ENCODE peak calls at places on chromosomes 16 and 17, in four cellular contexts. T is IMR-90, X is K562, M is keratinocyte. A is an unnamed sample.

GRCh38 chr17:76793775-76794174 is 55.9 kb downstream of the MFSD11 start:
- DNase-seq in M (no peak), T (peak; percentile 23), X (peak; percentile 75), A (peak; percentile 26)

GRCh38 chr17:61646482-61646881 is 55.5 kb upstream of the NACA2 start:
- DNase-seq in X (no peak), M (no peak), T (no peak), A (no peak)

GRCh38 chr16:3129137-3130131 is 5.4 kb upstream of the ZNF213 start:
- DNase-seq in M (no peak), T (peak; percentile 86), X (peak; percentile 91), A (peak; percentile 80)

GRCh38 chr17:82134101-82134500 is 36.1 kb upstream of the FASN start:
- DNase-seq in M (no peak), T (no peak), X (no peak), A (no peak)

GRCh38 chr16:20918486-20919239 is 18.1 kb downstream of the LYRM1 start:
- DNase-seq in X (peak; percentile 86), M (no peak), T (peak; percentile 35), A (no peak)

GRCh38 chr17:56141046-56141839 is 12.0 kb upstream of the ANKFN1 start:
- DNase-seq in M (no peak), T (peak; percentile 45), X (no peak), A (no peak)

GRCh38 chr16:19523184-19523558 is 571 bp upstream of the CCP110 start:
- DNase-seq in T (no peak), X (no peak), M (no peak), A (no peak)

GRCh38 chr17:28426081-28426519 is 20.1 kb upstream of the SLC46A1 start:
- DNase-seq in M (no peak), X (peak; percentile 63), T (no peak), A (no peak)

GRCh38 chr16:29708917-29709600 is 30.1 kb downstream of the QPRT start:
- DNase-seq in X (no peak), M (no peak), T (no peak), A (no peak)

GRCh38 chr16:83689385-83689831 is 118.4 kb upstream of the HSBP1 start:
- DNase-seq in T (peak; percentile 94), M (peak; percentile 38), X (no peak), A (peak; percentile 3)

GRCh38 chr17:46968224-46968834 is 10.7 kb downstream of the RPRML start:
- DNase-seq in M (no peak), T (peak; percentile 33), X (no peak), A (no peak)

GRCh38 chr17:45341389-45342158 is 24.8 kb upstream of the MAP3K14 start:
- DNase-seq in X (peak; percentile 86), M (peak; percentile 28), T (peak; percentile 85), A (peak; percentile 82)

GRCh38 chr16:72467157-72467759 is 295.3 kb upstream of the PMFBP1 start:
- DNase-seq in T (peak; percentile 60), X (peak; percentile 30), M (peak; percentile 2), A (peak; percentile 72)

GRCh38 chr17:71921726-71922320 is 199.0 kb upstream of the SOX9 start:
- DNase-seq in X (no peak), T (no peak), M (peak; percentile 56), A (no peak)

GRCh38 chr17:40017422-40018080 is 2.3 kb downstream of the CSF3 start:
- DNase-seq in M (no peak), T (no peak), X (no peak), A (no peak)

GRCh38 chr17:40015998-40016691 is 905 bp downstream of the CSF3 start:
- DNase-seq in M (no peak), T (no peak), X (no peak), A (no peak)

GRCh38 chr17:40014375-40014980 is 762 bp upstream of the CSF3 start:
- DNase-seq in T (no peak), M (no peak), X (no peak), A (peak; percentile 71)

GRCh38 chr17:40016692-40017000 is 1.4 kb downstream of the CSF3 start:
- DNase-seq in X (no peak), M (no peak), T (no peak), A (no peak)

DNA sequence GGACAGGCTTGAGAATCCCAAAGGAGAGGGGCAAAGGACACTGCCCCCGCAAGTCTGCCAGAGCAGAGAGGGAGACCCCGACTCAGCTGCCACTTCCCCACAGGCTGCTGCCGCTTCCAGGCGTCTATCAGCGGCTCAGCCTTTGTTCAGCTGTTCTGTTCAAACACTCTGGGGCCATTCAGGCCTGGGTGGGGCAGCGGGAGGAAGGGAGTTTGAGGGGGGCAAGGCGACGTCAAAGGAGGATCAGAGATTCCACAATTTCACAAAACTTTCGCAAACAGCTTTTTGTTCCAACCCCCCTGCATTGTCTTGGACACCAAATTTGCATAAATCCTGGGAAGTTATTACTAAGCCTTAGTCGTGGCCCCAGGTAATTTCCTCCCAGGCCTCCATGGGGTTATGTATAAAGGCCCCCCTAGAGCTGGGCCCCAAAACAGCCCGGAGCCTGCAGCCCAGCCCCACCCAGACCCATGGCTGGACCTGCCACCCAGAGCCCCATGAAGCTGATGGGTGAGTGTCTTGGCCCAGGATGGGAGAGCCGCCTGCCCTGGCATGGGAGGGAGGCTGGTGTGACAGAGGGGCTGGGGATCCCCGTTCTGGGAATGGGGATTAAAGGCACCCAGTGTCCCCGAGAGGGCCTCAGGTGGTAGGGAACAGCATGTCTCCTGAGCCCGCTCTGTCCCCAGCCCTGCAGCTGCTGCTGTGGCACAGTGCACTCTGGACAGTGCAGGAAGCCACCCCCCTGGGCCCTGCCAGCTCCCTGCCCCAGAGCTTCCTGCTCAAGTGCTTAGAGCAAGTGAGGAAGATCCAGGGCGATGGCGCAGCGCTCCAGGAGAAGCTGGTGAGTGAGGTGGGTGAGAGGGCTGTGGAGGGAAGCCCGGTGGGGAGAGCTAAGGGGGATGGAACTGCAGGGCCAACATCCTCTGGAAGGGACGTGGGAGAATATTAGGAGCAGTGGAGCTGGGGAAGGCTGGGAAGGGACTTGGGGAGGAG is at the start of gene CSF3:
- DNase-seq in X (no peak), T (no peak), M (no peak), A (peak; percentile 31)
- H3K9me1 ChIP-seq in X (no peaks in the 10 kb centered on the region), T (no peaks in the 10 kb centered on the region), M (no peaks in the 10 kb centered on the region), A (no peaks in the 10 kb centered on the region)

GRCh38 chr17:49388692-49389513 is 25.8 kb downstream of the PHB1 start:
- DNase-seq in M (no peak), T (peak; percentile 28), X (no peak), A (no peak)
- H3K27ac ChIP-seq in M (no peak overlapping the region), T (no peak overlapping the region), X (no peak overlapping the region), A (no peak overlapping the region)

GRCh38 chr17:63071797-63072196 is 105.8 kb downstream of the TANC2 start:
- DNase-seq in X (no peak), M (no peak), T (no peak), A (no peak)

GRCh38 chr17:63066158-63066808 is 100.2 kb downstream of the TANC2 start:
- DNase-seq in X (no peak), T (no peak), M (no peak), A (no peak)

GRCh38 chr17:63069245-63069644 is 103.2 kb downstream of the TANC2 start:
- DNase-seq in M (no peak), T (no peak), X (no peak), A (no peak)

GRCh38 chr17:63075969-63076368 is 109.9 kb downstream of the TANC2 start:
- DNase-seq in T (peak; percentile 8), X (no peak), M (no peak), A (no peak)

GRCh38 chr17:63070031-63070430 is 104.0 kb downstream of the TANC2 start:
- DNase-seq in X (no peak), T (peak; percentile 29), M (no peak), A (no peak)
- H3K9me1 ChIP-seq in X (no peaks in the 10 kb centered on the region), T (peaks cover 5% of the 10 kb centered on the region), M (no peaks in the 10 kb centered on the region), A (peaks cover 2% of the 10 kb centered on the region)

GRCh38 chr16:4533490-4533889 is 5.1 kb downstream of the CDIP1 start:
- DNase-seq in X (no peak), M (no peak), T (no peak), A (no peak)
- H3K27ac ChIP-seq in X (no peak overlapping the region), M (no peak overlapping the region), T (no peak overlapping the region), A (no peak overlapping the region)

GRCh38 chr16:1981972-1982574 is 804 bp upstream of the NOXO1 start:
- DNase-seq in T (no peak), X (no peak), M (no peak), A (no peak)
- H3K9me1 ChIP-seq in T (peaks cover 9% of the 10 kb centered on the region), X (no peaks in the 10 kb centered on the region), M (peaks cover 2% of the 10 kb centered on the region), A (no peaks in the 10 kb centered on the region)

DNA sequence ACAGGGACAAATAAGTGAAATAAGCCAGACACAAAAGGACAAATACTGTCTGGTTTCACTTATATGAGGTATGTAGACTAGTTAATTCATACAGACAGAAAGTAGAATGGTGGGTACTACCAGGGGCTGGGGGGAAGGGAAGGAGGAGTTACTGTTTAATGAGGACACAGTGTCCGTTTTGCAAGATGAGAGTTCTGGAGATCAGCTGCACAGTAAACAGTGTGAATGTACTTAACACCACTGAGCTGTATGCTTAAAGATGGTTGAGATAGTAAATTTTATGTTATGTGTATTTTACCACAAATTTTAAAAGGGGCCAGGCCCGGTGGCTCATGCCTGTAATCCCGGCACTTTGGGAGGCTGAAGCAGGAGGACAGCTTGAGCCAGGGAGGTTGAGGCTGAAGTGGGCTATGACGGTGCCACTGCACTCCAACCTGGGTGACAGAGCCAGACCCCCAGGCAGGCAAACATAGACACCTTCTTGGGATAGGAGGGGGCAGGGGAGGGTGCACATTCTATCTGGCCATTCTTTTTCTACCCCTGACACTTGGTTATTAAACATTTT is 23.5 kb downstream of the LRRC75A start:
- DNase-seq in X (no peak), M (no peak), T (no peak), A (no peak)
- H3K27ac ChIP-seq in X (no peak overlapping the region), M (no peak overlapping the region), T (no peak overlapping the region), A (no peak overlapping the region)